ENCODE peak calls at places on chromosomes 16 and 17, in ten cellular contexts. W is nephron progenitor cell, M is IMR-90, K is esophagus squamous epithelium, Y is DND-41, U is tibial artery, L is astrocyte of the cerebellum, A is cardiac muscle cell, O is Caco-2, E is epithelial cell of esophagus. P is an unnamed sample.

GRCh38 chr16:10971560-10971961 is 27.2 kb downstream of the CLEC16A start:
- DNase-seq in W (peak; percentile 52), M (peak; percentile 92), K (no peak), Y (peak; percentile 62), U (peak; percentile 60), L (peak; percentile 88), A (peak; percentile 94), O (peak; percentile 56), E (peak; percentile 80), P (peak; percentile 93)

GRCh38 chr17:27667656-27668487 is 36.9 kb downstream of the LGALS9 start:
- DNase-seq in W (no peak), M (no peak), K (no peak), Y (no peak), U (no peak), L (no peak), A (no peak), O (no peak), E (no peak), P (no peak)

GRCh38 chr17:62761884-62762283 is 46.2 kb downstream of the MARCHF10 start:
- DNase-seq in W (no peak), M (no peak), K (no peak), Y (no peak), U (no peak), L (no peak), A (no peak), O (no peak), E (peak; percentile 94), P (no peak)

GRCh38 chr17:44967907-44968224 is 237 bp downstream of the C1QL1 start:
- DNase-seq in W (no peak), M (no peak), K (no peak), Y (no peak), U (no peak), L (no peak), A (no peak), O (no peak), E (no peak), P (no peak)

GRCh38 chr16:17470871-17471744 is at the start of gene XYLT1:
- DNase-seq in W (peak; percentile 79), M (peak; percentile 94), K (no peak), Y (peak; percentile 71), U (peak; percentile 94), L (peak; percentile 60), A (peak; percentile 76), O (peak; percentile 49), E (peak; percentile 75), P (peak; percentile 96)

GRCh38 chr17:4566785-4567184 is 6.4 kb upstream of the GGT6 start:
- DNase-seq in W (peak; percentile 76), M (peak; percentile 39), K (no peak), Y (peak; percentile 63), U (no peak), L (peak; percentile 24), A (peak; percentile 70), O (peak; percentile 70), E (peak; percentile 68), P (peak; percentile 24)

GRCh38 chr17:7716901-7717755 is at the start of gene DNAH2:
- DNase-seq in W (peak; percentile 98), M (peak; percentile 90), K (no peak), Y (no peak), U (peak; percentile 55), L (peak; percentile 85), A (peak; percentile 97), O (peak; percentile 84), E (peak; percentile 92), P (peak; percentile 77)

GRCh38 chr17:82869536-82869935 is 29.7 kb upstream of the ZNF750 start:
- DNase-seq in W (no peak), M (no peak), K (no peak), Y (no peak), U (no peak), L (no peak), A (no peak), O (no peak), E (no peak), P (no peak)

GRCh38 chr17:6162892-6163291 is 92.7 kb downstream of the WSCD1 start:
- DNase-seq in W (no peak), M (no peak), K (no peak), Y (no peak), U (no peak), L (no peak), A (no peak), O (no peak), E (no peak), P (no peak)

GRCh38 chr17:50480142-50480764 is 1.6 kb downstream of the RSAD1 start:
- DNase-seq in W (no peak), M (no peak), K (no peak), Y (no peak), U (no peak), L (no peak), A (no peak), O (no peak), E (no peak), P (no peak)
- TF ChIP-seq CTCF in W (no peak), M (no peak), K (no peak), Y (no peak), U (no peak), L (no peak), A (no peak), O (no peak), E (no peak), P (no peak)

GRCh38 chr17:34025179-34025551 is 229.9 kb upstream of the CCL2 start:
- DNase-seq in W (no peak), M (no peak), K (no peak), Y (no peak), U (no peak), L (no peak), A (no peak), O (no peak), E (no peak), P (no peak)
- TF ChIP-seq CTCF in W (no peak), M (no peak), K (no peak), Y (no peak), U (no peak), L (no peak), A (no peak), O (no peak), E (no peak), P (no peak)

DNA sequence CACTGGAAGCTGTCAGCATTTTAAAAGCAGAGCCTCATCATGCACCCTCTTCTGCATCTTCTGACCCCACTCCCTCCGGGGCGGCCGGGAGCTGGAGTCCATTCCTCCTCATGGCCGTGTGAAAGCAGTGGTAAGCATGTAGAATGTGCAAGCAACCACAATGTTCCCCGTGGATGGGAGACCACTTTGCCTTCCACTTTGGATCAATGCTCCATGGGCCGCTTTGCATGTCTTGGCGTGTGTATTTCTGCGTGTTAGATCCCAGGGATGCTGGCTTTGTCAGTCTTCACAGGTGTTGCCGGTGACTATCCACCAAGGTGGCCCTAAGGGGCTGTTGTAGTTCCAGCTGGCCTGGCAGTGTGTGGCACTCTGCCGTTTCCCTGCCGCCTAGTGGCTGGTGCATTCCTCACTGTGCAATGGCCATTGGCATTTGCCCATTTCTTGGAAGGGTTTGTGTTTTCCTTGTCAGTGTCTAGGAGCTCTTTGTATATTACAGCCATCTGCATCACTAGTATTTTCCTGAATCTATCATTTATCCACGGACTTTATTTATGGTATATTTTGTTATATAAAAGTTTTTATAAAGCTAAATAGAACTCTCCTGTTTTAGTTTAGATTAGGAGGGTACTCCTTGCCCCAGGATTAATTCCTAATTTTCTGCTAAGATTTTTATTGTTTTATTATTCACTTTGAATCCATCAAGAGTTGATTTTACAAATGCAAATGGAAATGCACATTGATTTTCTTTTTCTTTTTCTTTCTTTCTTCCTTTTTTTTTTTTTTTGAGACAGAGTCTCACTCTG is 5.8 kb upstream of the ALDH3A1 start:
- DNase-seq in W (no peak), M (no peak), K (no peak), Y (no peak), U (no peak), L (no peak), A (no peak), O (no peak), E (peak; percentile 72), P (no peak)
- TF ChIP-seq CTCF in W (peak; percentile 24), M (no peak), K (peak; percentile 88), Y (peak; percentile 48), U (peak; percentile 50), L (peak; percentile 58), A (no peak), O (peak; percentile 23), E (peak; percentile 93), P (peak; percentile 48)

DNA sequence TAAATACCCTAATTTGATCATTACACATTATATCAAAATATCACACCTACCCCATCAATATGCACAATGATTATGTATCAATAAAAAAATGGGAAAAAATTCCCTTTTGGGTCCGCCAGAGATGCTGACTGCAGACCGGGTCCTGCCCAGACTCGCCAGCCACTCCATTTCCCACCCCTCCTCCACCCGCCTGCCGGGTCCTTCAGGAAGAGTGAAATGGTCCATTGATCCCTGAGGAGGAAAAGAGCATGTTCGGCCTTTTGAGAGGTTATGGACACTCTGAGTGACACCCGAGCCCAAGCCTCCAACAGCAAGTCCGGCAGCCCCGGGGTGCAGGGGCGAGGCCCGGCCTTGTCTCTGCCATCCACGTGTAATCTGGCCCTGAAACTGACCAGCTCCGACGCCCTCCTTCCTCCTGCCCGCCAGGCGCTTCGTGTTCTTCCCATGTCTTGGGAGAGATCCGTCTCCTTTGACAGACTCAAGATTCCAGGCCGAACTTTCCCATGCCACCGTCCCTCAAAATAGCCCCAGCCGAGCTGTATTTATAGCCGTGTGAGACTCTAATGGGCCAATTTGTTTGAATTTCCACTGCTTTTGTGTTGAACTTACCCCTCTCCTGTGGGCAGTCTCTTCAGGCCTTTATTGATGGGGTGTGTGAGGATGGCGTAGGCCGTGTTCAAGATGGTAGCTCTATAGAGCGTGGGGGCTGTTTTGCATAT is 124.1 kb upstream of the ZFHX3 start:
- DNase-seq in W (peak; percentile 32), M (no peak), K (no peak), Y (no peak), U (no peak), L (no peak), A (no peak), O (no peak), E (no peak), P (no peak)
- TF ChIP-seq CTCF in W (no peak), M (no peak), K (no peak), Y (no peak), U (no peak), L (no peak), A (no peak), O (no peak), E (no peak), P (no peak)

DNA sequence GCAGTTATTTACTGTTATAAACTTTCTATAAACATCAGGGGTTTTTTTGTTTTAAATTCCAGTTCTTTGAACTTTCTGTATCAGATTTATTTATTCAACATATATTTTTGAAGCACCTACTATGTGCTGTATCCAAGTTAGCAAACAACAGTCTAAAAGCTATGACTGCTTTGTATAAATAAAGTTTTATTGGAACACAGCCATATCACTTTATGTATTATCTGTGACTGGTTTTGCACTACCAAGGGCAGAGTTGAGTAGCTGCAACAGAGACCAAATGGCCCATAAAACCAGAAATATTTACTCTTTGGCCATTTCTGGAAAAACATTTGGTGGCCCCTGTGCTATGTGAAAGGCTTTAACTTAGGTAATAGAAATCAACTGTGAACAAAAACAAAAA is 110.2 kb upstream of the ERCC4 start:
- DNase-seq in W (no peak), M (no peak), K (no peak), Y (no peak), U (no peak), L (no peak), A (no peak), O (no peak), E (no peak), P (no peak)
- TF ChIP-seq CTCF in W (no peak), M (no peak), K (no peak), Y (no peak), U (no peak), L (no peak), A (no peak), O (no peak), E (no peak), P (no peak)